ENCODE peak calls at places on chromosomes 2 and 18, in ten cellular contexts. P is cardiac muscle cell, Y is mesenchymal stem cell, I is thoracic aorta, X is tibial artery, C is HepG2, L is sigmoid colon, S is GM12878, T is MM.1S, Z is uterus. F is an unnamed sample.

GRCh38 chr2:231369580-231370428 is 25.7 kb upstream of the B3GNT7 start:
- DNase-seq in P (no peak), Y (no peak), I (no peak), X (no peak), C (no peak), L (no peak), S (no peak), T (no peak), Z (no peak), F (peak; percentile 75)

GRCh38 chr18:49487711-49488310 is 777 bp upstream of the C18orf32 start:
- DNase-seq in P (peak; percentile 10), Y (peak; percentile 10), I (no peak), X (no peak), C (no peak), L (no peak), S (no peak), T (no peak), Z (no peak), F (no peak)

GRCh38 chr18:5475252-5475651 is 68.5 kb downstream of the EPB41L3 start:
- DNase-seq in P (peak; percentile 41), Y (no peak), I (no peak), X (no peak), C (no peak), L (peak; percentile 70), S (no peak), T (no peak), Z (no peak), F (no peak)

GRCh38 chr2:205776139-205776538 is 93.8 kb downstream of the NRP2 start:
- DNase-seq in P (peak; percentile 65), Y (no peak), I (no peak), X (no peak), C (peak; percentile 62), L (no peak), S (no peak), T (peak; percentile 44), Z (no peak), F (no peak)

GRCh38 chr2:85248741-85249524 is 78.9 kb downstream of the TGOLN2 start:
- DNase-seq in P (peak; percentile 96), Y (peak; percentile 94), I (no peak), X (peak; percentile 80), C (no peak), L (no peak), S (no peak), T (no peak), Z (peak; percentile 59), F (peak; percentile 92)

GRCh38 chr18:67359868-67360838 is 156.4 kb downstream of the DSEL start:
- DNase-seq in P (peak; percentile 93), Y (peak; percentile 98), I (peak; percentile 43), X (peak; percentile 84), C (peak; percentile 29), L (peak; percentile 81), S (no peak), T (peak; percentile 10), Z (peak; percentile 65), F (peak; percentile 85)

GRCh38 chr2:219109468-219109867 is 48.7 kb upstream of the IHH start:
- DNase-seq in P (no peak), Y (no peak), I (no peak), X (no peak), C (no peak), L (no peak), S (no peak), T (no peak), Z (no peak), F (no peak)

GRCh38 chr18:36464126-36464651 is 166.7 kb downstream of the FHOD3 start:
- DNase-seq in P (peak; percentile 18), Y (no peak), I (no peak), X (no peak), C (peak; percentile 33), L (no peak), S (no peak), T (no peak), Z (no peak), F (no peak)

GRCh38 chr2:12507295-12507694 is 209.4 kb upstream of the TRIB2 start:
- DNase-seq in P (peak; percentile 51), Y (peak; percentile 92), I (no peak), X (no peak), C (no peak), L (no peak), S (peak; percentile 76), T (peak; percentile 84), Z (no peak), F (peak; percentile 65)

GRCh38 chr2:120762341-120763061 is 26.8 kb downstream of the GLI2 start:
- DNase-seq in P (no peak), Y (no peak), I (no peak), X (peak; percentile 55), C (no peak), L (peak; percentile 49), S (no peak), T (no peak), Z (peak; percentile 11), F (no peak)
- H3K4me1 ChIP-seq in P (peaks cover 44% of the 10 kb centered on the region), Y (peaks cover 58% of the 10 kb centered on the region), I (peaks cover 54% of the 10 kb centered on the region), X (peaks cover 67% of the 10 kb centered on the region), C (no peaks in the 10 kb centered on the region), L (peaks cover 39% of the 10 kb centered on the region), S (no peaks in the 10 kb centered on the region), T (no peaks in the 10 kb centered on the region), Z (peaks cover 13% of the 10 kb centered on the region), F (peaks cover 62% of the 10 kb centered on the region)

GRCh38 chr2:9232886-9233285 is 26.3 kb downstream of the ASAP2 start:
- DNase-seq in P (no peak), Y (peak; percentile 64), I (no peak), X (no peak), C (peak; percentile 87), L (no peak), S (no peak), T (no peak), Z (no peak), F (no peak)

GRCh38 chr2:9237831-9238230 is 31.2 kb downstream of the ASAP2 start:
- DNase-seq in P (no peak), Y (no peak), I (no peak), X (no peak), C (no peak), L (no peak), S (no peak), T (no peak), Z (no peak), F (no peak)

GRCh38 chr2:9234680-9235387 is 28.2 kb downstream of the ASAP2 start:
- DNase-seq in P (peak; percentile 91), Y (peak; percentile 91), I (no peak), X (no peak), C (peak; percentile 96), L (no peak), S (no peak), T (no peak), Z (no peak), F (peak; percentile 91)

GRCh38 chr2:9236867-9237266 is 30.3 kb downstream of the ASAP2 start:
- DNase-seq in P (no peak), Y (no peak), I (no peak), X (no peak), C (no peak), L (no peak), S (no peak), T (no peak), Z (peak; percentile 28), F (no peak)

GRCh38 chr2:9235388-9236344 is 29.1 kb downstream of the ASAP2 start:
- DNase-seq in P (peak; percentile 66), Y (peak; percentile 91), I (no peak), X (no peak), C (peak; percentile 17), L (no peak), S (no peak), T (no peak), Z (peak; percentile 70), F (peak; percentile 83)
- H3K4me1 ChIP-seq in P (peaks cover 9% of the 10 kb centered on the region), Y (peaks cover 40% of the 10 kb centered on the region), I (peaks cover 91% of the 10 kb centered on the region), X (peaks cover 52% of the 10 kb centered on the region), C (peaks cover 85% of the 10 kb centered on the region), L (peaks cover 79% of the 10 kb centered on the region), S (no peaks in the 10 kb centered on the region), T (no peaks in the 10 kb centered on the region), Z (peaks cover 6% of the 10 kb centered on the region), F (peaks cover 68% of the 10 kb centered on the region)

DNA sequence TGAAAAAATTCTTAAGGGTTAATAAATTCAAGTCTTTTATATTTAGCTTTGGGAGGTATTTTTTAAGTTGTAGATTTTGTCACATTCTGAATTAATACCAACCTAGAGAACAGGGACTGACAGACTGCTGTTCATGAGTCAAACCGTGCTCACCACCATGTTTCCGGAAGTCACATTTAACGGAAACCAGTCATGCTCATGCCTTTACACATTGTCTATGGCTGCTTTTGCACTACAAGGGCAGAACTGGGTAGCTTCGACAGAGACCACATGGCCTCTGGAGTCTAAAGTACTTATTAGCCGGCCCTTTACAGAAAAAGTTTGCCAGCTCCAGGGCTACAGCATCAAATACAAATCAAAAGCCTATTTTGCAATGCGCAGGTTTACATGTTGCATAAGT is 33.3 kb downstream of the LONRF2 start:
- DNase-seq in P (no peak), Y (peak; percentile 21), I (no peak), X (no peak), C (no peak), L (no peak), S (no peak), T (no peak), Z (no peak), F (no peak)
- H3K4me1 ChIP-seq in P (peaks cover 13% of the 10 kb centered on the region), Y (peaks cover 32% of the 10 kb centered on the region), I (peaks cover 7% of the 10 kb centered on the region), X (peaks cover 2% of the 10 kb centered on the region), C (peaks cover 10% of the 10 kb centered on the region), L (peaks cover 33% of the 10 kb centered on the region), S (no peaks in the 10 kb centered on the region), T (no peaks in the 10 kb centered on the region), Z (peaks cover 12% of the 10 kb centered on the region), F (peaks cover 23% of the 10 kb centered on the region)

GRCh38 chr2:197200056-197200455 is 110.5 kb downstream of the ANKRD44 start:
- DNase-seq in P (no peak), Y (no peak), I (no peak), X (no peak), C (no peak), L (no peak), S (no peak), T (no peak), Z (no peak), F (no peak)

GRCh38 chr2:197197808-197198409 is 112.7 kb downstream of the ANKRD44 start:
- DNase-seq in P (no peak), Y (no peak), I (no peak), X (no peak), C (no peak), L (no peak), S (no peak), T (no peak), Z (no peak), F (no peak)

GRCh38 chr2:197198890-197199289 is 111.7 kb downstream of the ANKRD44 start:
- DNase-seq in P (peak; percentile 66), Y (no peak), I (no peak), X (peak; percentile 76), C (no peak), L (no peak), S (peak; percentile 98), T (peak; percentile 97), Z (peak; percentile 43), F (no peak)

GRCh38 chr2:197201874-197202273 is 108.7 kb downstream of the ANKRD44 start:
- DNase-seq in P (no peak), Y (no peak), I (no peak), X (no peak), C (no peak), L (no peak), S (no peak), T (no peak), Z (no peak), F (no peak)

GRCh38 chr2:197200657-197201056 is 109.9 kb downstream of the ANKRD44 start:
- DNase-seq in P (no peak), Y (no peak), I (no peak), X (no peak), C (no peak), L (no peak), S (no peak), T (no peak), Z (no peak), F (no peak)
- H3K4me1 ChIP-seq in P (no peaks in the 10 kb centered on the region), Y (no peaks in the 10 kb centered on the region), I (peaks cover 81% of the 10 kb centered on the region), X (peaks cover 34% of the 10 kb centered on the region), C (no peaks in the 10 kb centered on the region), L (peaks cover 55% of the 10 kb centered on the region), S (peaks cover 43% of the 10 kb centered on the region), T (peaks cover 46% of the 10 kb centered on the region), Z (peaks cover 6% of the 10 kb centered on the region), F (peaks cover 9% of the 10 kb centered on the region)

F was measured in osteoblast.